ENCODE peak calls at places on chromosomes 5 and 9, in seven cellular contexts. Y is cardiac fibroblast; G is foreskin fibroblast; M is dorsolateral prefrontal cortex; K is skeletal muscle cell; J is activated naive CD8-positive, alpha-beta T cell treated with anti-CD3 and anti-CD28 coated beads, Interleukin-2, amount 50 U/mL, for 24 hours; Q is kidney. D is an unnamed sample.

GRCh38 chr9:91577540-91577939 is 153.9 kb upstream of the NFIL3 start:
- DNase-seq in Y (no peak), G (no peak), M (no peak), K (no peak), J (no peak), Q (no peak), D (no peak)

GRCh38 chr5:27578280-27578679 is 539.9 kb upstream of the CDH9 start:
- DNase-seq in Y (no peak), G (no peak), M (no peak), K (no peak), J (no peak), Q (no peak), D (no peak)

GRCh38 chr9:136048560-136049411 is 46.3 kb downstream of the NACC2 start:
- DNase-seq in Y (no peak), G (no peak), M (no peak), K (no peak), J (no peak), Q (peak), D (no peak)

GRCh38 chr9:112366591-112366990 is 13.3 kb upstream of the HSDL2 start:
- DNase-seq in Y (no peak), G (no peak), M (no peak), K (no peak), J (no peak), Q (no peak), D (no peak)

GRCh38 chr5:147578228-147579024 is 68.6 kb upstream of the DPYSL3 start:
- DNase-seq in Y (peak), G (peak), M (no peak), K (peak), J (no peak), Q (no peak), D (peak)

GRCh38 chr5:59873113-59873512 is 20.4 kb downstream of the PDE4D start:
- DNase-seq in Y (peak), G (peak), M (no peak), K (peak), J (no peak), Q (no peak), D (peak)

GRCh38 chr9:89383030-89383720 is 64.9 kb downstream of the SECISBP2 start:
- DNase-seq in Y (no peak), G (no peak), M (no peak), K (no peak), J (no peak), Q (no peak), D (no peak)

GRCh38 chr5:83281658-83282057 is 189.9 kb upstream of the VCAN start:
- DNase-seq in Y (peak), G (peak), M (no peak), K (peak), J (no peak), Q (no peak), D (peak)

GRCh38 chr9:2120926-2121689 is 106.0 kb downstream of the SMARCA2 start:
- DNase-seq in Y (peak), G (peak), M (no peak), K (no peak), J (no peak), Q (no peak), D (no peak)

GRCh38 chr5:137563646-137564474 is 64.7 kb upstream of the SPOCK1 start:
- DNase-seq in Y (peak), G (peak), M (no peak), K (peak), J (no peak), Q (no peak), D (peak)

GRCh38 chr9:129823163-129823933 is 588 bp downstream of the TOR1A start:
- DNase-seq in Y (peak), G (peak), M (no peak), K (no peak), J (peak), Q (peak), D (no peak)

GRCh38 chr5:149939572-149939971 is 5.0 kb downstream of the PDE6A start:
- DNase-seq in Y (peak), G (no peak), M (no peak), K (no peak), J (no peak), Q (no peak), D (no peak)

GRCh38 chr5:57499262-57500050 is 16.8 kb upstream of the ACTBL2 start:
- DNase-seq in Y (peak), G (peak), M (no peak), K (no peak), J (no peak), Q (no peak), D (peak)

GRCh38 chr9:136391737-136392537 is 8.0 kb downstream of the SNAPC4 start:
- DNase-seq in Y (no peak), G (no peak), M (no peak), K (no peak), J (no peak), Q (peak), D (no peak)

GRCh38 chr9:19490269-19490668 is 81.5 kb downstream of the ACER2 start:
- DNase-seq in Y (no peak), G (no peak), M (no peak), K (no peak), J (no peak), Q (no peak), D (no peak)

GRCh38 chr9:35500130-35500748 is 10.3 kb downstream of the RUSC2 start:
- DNase-seq in Y (peak), G (no peak), M (no peak), K (no peak), J (no peak), Q (no peak), D (no peak)

GRCh38 chr5:136028782-136029742 is at the start of gene TGFBI:
- DNase-seq in Y (peak), G (peak), M (peak), K (no peak), J (no peak), Q (peak), D (no peak)

GRCh38 chr9:77770340-77770739 is 122.2 kb upstream of the GNA14 start:
- DNase-seq in Y (no peak), G (no peak), M (no peak), K (no peak), J (no peak), Q (no peak), D (no peak)

GRCh38 chr5:74919487-74919886 is 53.3 kb upstream of the FAM169A start:
- DNase-seq in Y (peak), G (peak), M (no peak), K (peak), J (no peak), Q (no peak), D (peak)

GRCh38 chr5:107782770-107783169 is 112.0 kb upstream of the EFNA5 start:
- DNase-seq in Y (no peak), G (no peak), M (no peak), K (no peak), J (no peak), Q (no peak), D (no peak)

GRCh38 chr9:129669141-129669718 is 3.8 kb downstream of the PRRX2 start:
- DNase-seq in Y (no peak), G (peak), M (no peak), K (peak), J (peak), Q (no peak), D (no peak)

GRCh38 chr5:80215523-80215922 is 40.3 kb downstream of the SERINC5 start:
- DNase-seq in Y (no peak), G (no peak), M (no peak), K (no peak), J (no peak), Q (no peak), D (no peak)

GRCh38 chr9:35748239-35748857 is 680 bp downstream of the GBA2 start:
- DNase-seq in Y (no peak), G (no peak), M (no peak), K (no peak), J (no peak), Q (no peak), D (no peak)